ENCODE peak calls at places on chromosomes 1 and 21, in six cellular contexts. G is GM23248, C is SK-N-SH, W is lower lobe of right lung, I is transverse colon, N is A549. J is an unnamed sample. For H3K9me3, the result is how much of the 10 kb centered on the place peaks cover.

GRCh38 chr1:47659141-47659540 is 221.3 kb downstream of the FOXD2 start:
- DNase-seq in N (no peak), C (no peak), G (no peak), I (no peak), W (no peak), J (no peak)

GRCh38 chr1:25917996-25918395 is 11.8 kb upstream of the STMN1 start:
- DNase-seq in I (no peak), W (no peak), N (no peak), G (no peak), C (no peak), J (no peak)

GRCh38 chr1:32394890-32395415 is 712 bp upstream of the BSDC1 start:
- DNase-seq in C (no peak), G (no peak), N (no peak), I (no peak), W (no peak), J (no peak)

GRCh38 chr1:27348861-27349783 is 7.3 kb downstream of the SYTL1 start:
- DNase-seq in C (peak), G (peak), W (peak), I (peak), N (peak), J (no peak)

GRCh38 chr1:157085416-157085815 is 14.2 kb downstream of the ETV3L start:
- DNase-seq in W (no peak), G (peak), C (no peak), N (no peak), I (no peak), J (no peak)

GRCh38 chr1:164557270-164557669 is 1.7 kb upstream of the PBX1 start:
- DNase-seq in W (no peak), G (no peak), C (no peak), N (no peak), I (no peak), J (no peak)

GRCh38 chr1:3032371-3032862 is 11.2 kb downstream of the ACTRT2 start:
- DNase-seq in I (no peak), C (no peak), N (no peak), W (no peak), G (no peak), J (no peak)

GRCh38 chr1:173867141-173867752 is 542 bp downstream of the GAS5 start:
- DNase-seq in W (no peak), I (no peak), N (no peak), G (no peak), C (no peak), J (no peak)

GRCh38 chr1:32448773-32449456 is 16.0 kb upstream of the ZBTB8B start:
- DNase-seq in G (peak), C (no peak), W (no peak), I (no peak), N (peak), J (no peak)

GRCh38 chr1:99656701-99657100 is 10.8 kb downstream of the PALMD start:
- DNase-seq in C (no peak), I (no peak), N (no peak), W (no peak), G (no peak), J (no peak)

GRCh38 chr21:45427331-45428271 is 22.6 kb downstream of the COL18A1 start:
- DNase-seq in W (no peak), C (no peak), I (peak), N (peak), G (peak), J (no peak)

GRCh38 chr1:23066075-23066474 is 46.8 kb downstream of the KDM1A start:
- DNase-seq in W (no peak), I (no peak), C (no peak), G (no peak), N (no peak), J (no peak)

GRCh38 chr1:203117611-203118575 is 9.6 kb upstream of the ADORA1 start:
- DNase-seq in N (peak), W (peak), C (peak), I (peak), G (peak), J (no peak)

GRCh38 chr1:40385437-40386310 is 12.1 kb downstream of the SMAP2 start:
- DNase-seq in C (no peak), W (no peak), G (no peak), I (peak), N (no peak), J (peak)

GRCh38 chr1:30696831-30697230 is 26.6 kb downstream of the MATN1 start:
- DNase-seq in C (no peak), W (no peak), N (no peak), I (no peak), G (no peak), J (no peak)

GRCh38 chr1:37999434-38000232 is 5.7 kb downstream of the FHL3 start:
- DNase-seq in N (no peak), C (peak), W (peak), I (no peak), G (peak), J (no peak)

GRCh38 chr1:52424238-52424637 is 19.8 kb downstream of the PRPF38A start:
- DNase-seq in I (no peak), N (no peak), G (peak), W (no peak), C (no peak), J (peak)

DNA sequence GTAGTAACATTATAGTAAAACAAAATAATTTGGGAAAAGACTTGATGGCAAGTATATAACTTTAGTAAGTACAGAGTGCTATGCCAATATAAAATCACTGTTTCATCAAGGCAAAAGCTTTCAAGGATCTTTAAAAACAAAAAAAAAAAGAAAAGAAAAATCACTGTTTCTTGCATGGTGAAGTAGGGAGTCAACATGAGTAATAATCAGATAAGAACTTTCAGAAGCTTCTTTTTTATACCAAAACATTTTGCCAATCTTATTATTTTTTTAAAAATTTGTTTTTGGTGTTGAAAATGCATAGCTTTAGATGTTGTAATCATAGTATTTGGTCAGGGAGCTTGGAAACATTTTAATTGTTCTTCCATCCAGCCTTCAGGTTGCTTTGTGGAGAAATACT is 37.2 kb downstream of the CAMSAP2 start:
- DNase-seq in W (no peak), I (no peak), N (no peak), G (peak), C (no peak), J (no peak)
- H3K27ac ChIP-seq in W (no peak), I (no peak), N (no peak), G (peak), C (no peak), J (no peak)

DNA sequence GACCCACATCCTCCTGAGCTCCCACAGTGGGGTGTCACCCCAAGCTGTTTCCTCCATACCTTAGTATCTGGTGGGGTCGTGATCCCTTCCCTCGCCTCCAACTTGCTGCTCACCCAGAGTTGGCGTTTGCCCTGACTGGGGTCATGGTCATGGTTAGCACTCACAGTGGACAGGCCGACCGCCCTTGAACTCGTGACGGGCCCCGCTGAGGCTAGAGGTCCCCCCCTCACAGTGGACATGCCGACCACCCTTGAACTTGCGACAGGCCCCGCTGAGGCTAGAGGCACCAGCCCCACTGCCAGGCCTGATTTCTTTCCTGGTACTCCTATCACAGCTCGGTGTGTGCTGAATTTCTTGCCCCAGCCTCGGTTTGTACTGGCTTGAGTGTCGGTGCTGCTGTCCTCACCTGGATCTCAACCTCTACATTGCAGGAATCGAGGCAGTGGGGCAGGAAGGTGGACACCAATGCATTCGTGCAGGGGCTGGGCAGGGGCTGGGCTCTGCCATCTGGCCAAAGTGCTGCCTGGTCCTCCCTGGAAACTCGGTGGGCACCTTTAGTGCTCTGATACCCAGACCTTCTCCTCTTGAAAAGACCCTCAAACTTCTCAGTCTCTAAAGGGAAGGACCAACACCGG is 37.5 kb upstream of the AJAP1 start:
- DNase-seq in C (no peak), N (no peak), W (no peak), I (no peak), G (no peak), J (no peak)
- H3K9me3 ChIP-seq in C (under half), N (under half), W (under half), I (under half), G (under half), J (under half)

DNA sequence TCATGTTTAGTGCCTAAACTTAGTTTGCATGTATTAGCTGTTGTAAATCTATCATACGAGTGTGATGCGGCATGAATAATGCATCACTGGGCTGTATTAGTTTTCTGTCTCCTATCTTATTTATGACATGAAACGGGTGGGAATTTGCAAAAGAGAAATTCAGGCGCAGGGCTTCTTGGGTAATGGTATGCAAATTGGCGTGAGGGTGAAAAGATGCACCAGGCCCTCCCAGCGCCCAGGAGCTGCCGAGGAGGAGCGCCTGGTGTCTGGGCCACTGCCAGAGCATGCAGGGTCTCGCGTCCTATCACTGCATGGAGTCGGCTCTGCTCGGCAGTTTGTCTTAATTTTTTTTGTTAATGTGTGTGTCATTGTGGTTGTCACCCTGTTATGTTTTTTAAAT is 82.9 kb upstream of the ACTL8 start:
- DNase-seq in W (no peak), G (no peak), N (no peak), I (no peak), C (peak), J (no peak)
- H3K27ac ChIP-seq in W (no peak), G (no peak), N (no peak), I (no peak), C (peak), J (no peak)

DNA sequence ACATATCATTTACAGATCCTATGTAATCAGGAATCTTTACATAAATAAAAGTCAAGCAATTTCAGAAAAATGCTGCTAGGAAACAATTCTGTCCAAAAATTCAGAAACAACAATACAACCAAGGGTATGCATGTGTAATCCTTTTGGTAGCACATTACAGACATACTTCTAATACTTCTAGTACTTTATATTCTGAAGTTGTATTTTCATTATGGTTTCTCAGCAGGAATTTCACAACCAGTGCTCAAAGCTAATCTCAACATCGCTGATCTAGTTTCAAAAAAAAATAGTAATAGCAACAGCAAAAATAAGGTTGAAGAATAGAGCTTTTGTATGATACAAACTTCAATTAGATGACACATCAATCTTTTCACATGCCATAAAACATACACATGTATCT is 545.2 kb downstream of the LTN1 start:
- DNase-seq in G (peak), I (no peak), W (no peak), N (no peak), C (no peak), J (no peak)
- H3K9me3 ChIP-seq in G (under half), I (under half), W (under half), N (under half), C (under half), J (under half)

DNA sequence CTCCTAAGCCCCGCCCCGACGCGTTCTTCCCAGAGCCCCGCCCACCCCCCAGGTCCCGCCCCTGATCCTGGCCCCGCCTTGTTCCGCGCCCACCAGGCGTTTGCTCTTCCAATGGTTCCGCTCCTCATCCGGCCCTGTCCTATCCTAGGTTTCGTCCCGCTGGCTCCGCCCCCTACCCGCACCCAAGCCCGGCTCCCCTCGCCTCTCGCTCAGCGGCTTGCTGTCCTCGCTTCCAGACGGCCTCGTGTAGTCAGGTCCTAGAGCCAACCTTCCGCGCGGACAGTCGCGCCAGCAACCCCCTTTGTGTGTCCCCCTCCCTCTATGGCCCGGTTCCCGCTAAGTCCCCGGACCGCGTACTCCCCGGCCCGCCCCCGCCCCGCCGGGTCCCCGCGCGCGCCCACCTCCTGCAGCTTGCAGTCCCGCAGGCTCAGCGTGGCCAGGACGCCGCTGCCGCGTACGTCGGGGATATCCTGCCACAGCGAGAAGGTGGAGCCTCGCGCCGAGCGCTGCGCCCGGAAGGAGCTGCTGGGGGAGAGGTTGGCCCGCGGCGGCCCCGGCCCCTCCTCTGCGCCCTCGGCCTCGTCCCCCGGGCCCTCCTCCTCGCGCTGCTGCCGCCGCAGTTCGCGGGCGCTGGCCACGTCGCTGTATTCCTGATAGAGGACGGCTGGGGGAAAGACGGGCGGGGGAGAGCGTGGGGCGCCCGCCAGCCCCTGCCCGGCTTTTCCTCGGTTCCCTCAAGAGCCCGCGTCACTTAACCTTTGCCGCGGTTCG is 5.7 kb downstream of the ARHGEF19 start:
- DNase-seq in C (peak), W (peak), I (peak), N (peak), G (peak), J (peak)
- H3K27ac ChIP-seq in C (peak), W (peak), I (peak), N (peak), G (peak), J (peak)